ENCODE peak calls at places on chromosomes 6 and 20, in six cellular contexts. K is epithelial cell of esophagus, R is AG04450, U is body of pancreas, A is GM12878, Z is right cardiac atrium. C is an unnamed sample.

GRCh38 chr20:49028684-49029083 is 17.4 kb upstream of the CSE1L start:
- DNase-seq in K (peak), R (no peak), U (no peak), A (no peak), Z (no peak), C (no peak)

GRCh38 chr20:41011551-41012067 is 17.0 kb upstream of the TOP1 start:
- DNase-seq in K (no peak), R (no peak), U (no peak), A (peak), Z (no peak), C (no peak)

GRCh38 chr6:33407132-33407718 is 3.6 kb upstream of the PHF1 start:
- DNase-seq in K (peak), R (no peak), U (no peak), A (no peak), Z (no peak), C (no peak)

GRCh38 chr6:26352315-26352714 is 12.7 kb upstream of the BTN3A2 start:
- DNase-seq in K (no peak), R (no peak), U (no peak), A (no peak), Z (no peak), C (no peak)

GRCh38 chr6:52331793-52332457 is 30.0 kb upstream of the PAQR8 start:
- DNase-seq in K (no peak), R (no peak), U (no peak), A (no peak), Z (no peak), C (no peak)

GRCh38 chr20:818001-818664 is 15.4 kb upstream of the FAM110A start:
- DNase-seq in K (peak), R (no peak), U (no peak), A (no peak), Z (no peak), C (no peak)

GRCh38 chr20:4905195-4905594 is 96.1 kb downstream of the SLC23A2 start:
- DNase-seq in K (no peak), R (no peak), U (no peak), A (no peak), Z (no peak), C (no peak)

GRCh38 chr6:149335924-149336323 is 18.4 kb downstream of the TAB2 start:
- DNase-seq in K (peak), R (no peak), U (no peak), A (no peak), Z (no peak), C (peak)

GRCh38 chr6:56440551-56440981 is 193.2 kb upstream of the COL21A1 start:
- DNase-seq in K (peak), R (no peak), U (peak), A (no peak), Z (no peak), C (no peak)

GRCh38 chr6:17311595-17312311 is 30.6 kb downstream of the RBM24 start:
- DNase-seq in K (peak), R (no peak), U (peak), A (no peak), Z (no peak), C (no peak)

GRCh38 chr20:44098256-44098630 is 88.7 kb downstream of the JPH2 start:
- DNase-seq in K (no peak), R (no peak), U (no peak), A (no peak), Z (no peak), C (no peak)

GRCh38 chr6:49142422-49143151 is 320.5 kb downstream of the MMUT start:
- DNase-seq in K (no peak), R (no peak), U (no peak), A (no peak), Z (no peak), C (no peak)

GRCh38 chr6:85360794-85361642 is 88.9 kb upstream of the NT5E start:
- DNase-seq in K (peak), R (peak), U (no peak), A (no peak), Z (no peak), C (peak)

GRCh38 chr6:106470811-106471210 is 110.3 kb downstream of the CRYBG1 start:
- DNase-seq in K (no peak), R (no peak), U (no peak), A (no peak), Z (no peak), C (no peak)

GRCh38 chr6:140494321-140495085 is 1120.1 kb upstream of the CITED2 start:
- DNase-seq in K (peak), R (no peak), U (no peak), A (no peak), Z (no peak), C (no peak)

GRCh38 chr6:52547647-52548352 is 29.1 kb downstream of the TRAM2 start:
- DNase-seq in K (no peak), R (no peak), U (peak), A (no peak), Z (no peak), C (no peak)

GRCh38 chr20:51848346-51848745 is 46.0 kb upstream of the SALL4 start:
- DNase-seq in K (no peak), R (no peak), U (no peak), A (no peak), Z (no peak), C (no peak)

GRCh38 chr6:81075974-81076373 is 676.5 kb downstream of the TENT5A start:
- DNase-seq in K (peak), R (no peak), U (no peak), A (no peak), Z (no peak), C (no peak)

GRCh38 chr6:106702451-106703110 is 73.2 kb downstream of the QRSL1 start:
- DNase-seq in K (no peak), R (no peak), U (peak), A (peak), Z (no peak), C (no peak)

GRCh38 chr20:63553933-63554290 is at the start of gene FNDC11:
- DNase-seq in K (peak), R (no peak), U (peak), A (no peak), Z (peak), C (no peak)

GRCh38 chr6:160933256-160933655 is 58.3 kb upstream of the MAP3K4 start:
- DNase-seq in K (no peak), R (no peak), U (no peak), A (no peak), Z (peak), C (no peak)

GRCh38 chr6:129104131-129104530 is 221.2 kb downstream of the LAMA2 start:
- DNase-seq in K (peak), R (no peak), U (no peak), A (no peak), Z (no peak), C (peak)

GRCh38 chr6:166800110-166800509 is 156.2 kb downstream of the RNASET2 start:
- DNase-seq in K (no peak), R (no peak), U (no peak), A (no peak), Z (no peak), C (no peak)

GRCh38 chr20:21516861-21517565 is 3.1 kb upstream of the NKX2-2 start:
- DNase-seq in K (no peak), R (no peak), U (no peak), A (no peak), Z (no peak), C (no peak)

GRCh38 chr20:21513881-21514540 is at the start of gene NKX2-2:
- DNase-seq in K (no peak), R (no peak), U (no peak), A (no peak), Z (no peak), C (no peak)

GRCh38 chr20:21516180-21516567 is 2.3 kb upstream of the NKX2-2 start:
- DNase-seq in K (no peak), R (no peak), U (no peak), A (no peak), Z (no peak), C (no peak)

GRCh38 chr20:21514553-21515251 is 838 bp upstream of the NKX2-2 start:
- DNase-seq in K (no peak), R (no peak), U (peak), A (no peak), Z (no peak), C (no peak)

GRCh38 chr20:21515300-21516179 is 1.7 kb upstream of the NKX2-2 start:
- DNase-seq in K (no peak), R (no peak), U (no peak), A (no peak), Z (no peak), C (no peak)
- H3K4me3 ChIP-seq in K (no peak), R (no peak), U (no peak), A (no peak), Z (no peak), C (no peak)

DNA sequence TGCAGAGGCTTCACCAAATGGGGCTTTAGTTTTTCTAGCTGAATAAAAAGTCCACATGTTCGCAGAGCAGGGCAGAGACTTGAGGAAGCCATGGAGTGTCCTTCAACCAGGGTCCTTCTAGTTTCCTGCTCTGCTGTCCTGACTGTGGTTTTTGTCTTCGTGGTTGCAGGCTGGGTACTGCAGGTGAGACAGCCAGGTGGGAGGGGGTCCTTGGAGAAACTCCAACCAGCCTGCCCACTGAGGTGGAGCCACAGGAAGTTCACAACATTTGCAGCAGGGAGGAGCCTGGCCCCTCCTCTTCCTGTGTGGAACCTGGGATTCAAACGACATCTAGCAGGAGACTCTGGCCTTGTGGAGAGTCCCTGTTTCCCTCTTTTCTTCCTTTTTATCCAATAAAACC is 68.8 kb upstream of the MYLIP start:
- DNase-seq in K (no peak), R (no peak), U (no peak), A (no peak), Z (no peak), C (no peak)
- H3K4me3 ChIP-seq in K (no peak), R (no peak), U (no peak), A (no peak), Z (no peak), C (no peak)

DNA sequence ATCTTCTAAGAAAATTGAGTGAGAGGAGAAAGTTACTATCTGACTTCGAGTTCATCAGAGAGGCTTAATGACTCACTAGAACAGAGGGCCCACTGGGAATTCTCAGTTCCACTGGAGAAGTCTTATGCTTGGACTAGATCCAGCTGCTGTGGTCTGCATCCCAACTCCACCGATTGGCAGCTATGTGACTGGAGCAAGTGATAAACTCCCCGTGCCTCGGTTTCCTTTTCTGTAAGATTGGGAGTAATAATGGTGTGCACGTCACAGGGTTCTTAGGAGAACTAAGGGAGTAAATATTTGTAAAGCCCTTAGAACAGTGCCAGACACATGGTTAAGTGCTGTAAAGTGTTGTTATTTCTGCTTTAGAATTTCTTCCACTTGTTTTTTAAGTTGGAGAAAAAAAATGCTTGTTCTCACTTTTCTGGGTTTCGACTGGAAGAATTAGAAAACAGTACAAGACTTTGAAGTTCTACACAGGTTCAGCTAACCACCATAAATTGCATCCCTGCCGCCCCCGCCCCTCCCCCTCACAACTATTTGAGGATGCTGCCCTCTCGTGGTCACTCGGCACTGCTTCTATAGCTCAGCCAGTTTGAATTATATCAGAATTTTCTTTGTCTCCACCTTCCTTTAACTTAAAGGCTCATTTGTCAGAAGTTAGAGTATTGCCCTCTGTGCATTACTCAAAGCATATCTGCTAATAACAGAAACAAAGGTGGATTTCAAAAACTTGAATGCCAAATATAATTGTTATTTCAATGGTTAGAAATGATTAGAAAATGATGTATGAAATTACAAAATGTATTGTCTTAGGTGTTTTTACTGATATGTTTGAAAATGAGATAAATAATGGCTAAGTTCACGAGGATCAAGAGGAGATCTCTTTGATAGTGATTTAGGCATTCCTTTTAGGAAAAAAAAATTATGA is 95.0 kb upstream of the IFNGR1 start:
- DNase-seq in K (peak), R (peak), U (peak), A (peak), Z (peak), C (peak)
- H3K4me3 ChIP-seq in K (no peak), R (no peak), U (no peak), A (no peak), Z (peak), C (no peak)

GRCh38 chr6:137120748-137121147 is 52.7 kb downstream of the IL22RA2 start:
- DNase-seq in K (no peak), R (no peak), U (no peak), A (no peak), Z (no peak), C (no peak)
- H3K4me3 ChIP-seq in K (no peak), R (no peak), U (no peak), A (peak), Z (no peak), C (no peak)

GRCh38 chr6:113997106-113997505 is 26.2 kb upstream of the HDAC2 start:
- DNase-seq in K (peak), R (peak), U (no peak), A (no peak), Z (no peak), C (peak)

GRCh38 chr6:113998811-113999210 is 27.9 kb upstream of the HDAC2 start:
- DNase-seq in K (no peak), R (no peak), U (no peak), A (no peak), Z (no peak), C (no peak)

GRCh38 chr6:113999284-113999683 is 28.3 kb upstream of the HDAC2 start:
- DNase-seq in K (no peak), R (no peak), U (no peak), A (no peak), Z (no peak), C (no peak)

GRCh38 chr6:113994934-113995342 is 24.0 kb upstream of the HDAC2 start:
- DNase-seq in K (peak), R (peak), U (peak), A (no peak), Z (no peak), C (peak)

GRCh38 chr6:113995632-113996031 is 24.7 kb upstream of the HDAC2 start:
- DNase-seq in K (peak), R (peak), U (peak), A (no peak), Z (peak), C (peak)
- H3K4me3 ChIP-seq in K (no peak), R (no peak), U (no peak), A (no peak), Z (no peak), C (no peak)

DNA sequence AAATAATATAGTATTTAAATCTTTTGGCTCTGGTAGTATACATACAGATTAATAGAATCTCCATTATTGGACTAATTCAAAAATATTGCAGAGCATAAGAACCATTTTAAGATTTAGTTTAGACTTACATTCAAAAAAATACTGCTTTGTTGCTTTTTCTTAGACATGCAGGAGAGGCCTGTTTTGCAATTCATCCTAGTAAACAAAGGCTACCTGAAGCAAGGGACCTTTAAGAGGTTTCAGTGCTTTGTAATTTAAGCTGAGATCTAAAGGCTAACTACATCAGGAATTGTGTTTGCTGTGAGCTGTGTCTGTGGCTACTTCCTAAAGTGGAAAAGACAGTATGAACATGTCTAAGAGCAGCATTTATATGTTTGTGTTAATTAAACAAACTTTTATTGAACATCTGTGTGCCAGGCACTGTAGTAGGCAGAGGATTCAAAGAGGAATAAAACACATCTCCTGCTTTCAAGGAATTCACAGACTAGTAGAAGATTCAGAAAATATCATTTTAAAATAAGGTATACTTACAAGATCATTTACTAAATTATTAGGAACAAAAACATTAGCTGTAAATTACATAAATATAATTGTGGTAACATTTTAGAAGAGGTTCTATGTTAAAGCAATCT is 29.1 kb upstream of the CALHM6 start:
- DNase-seq in K (no peak), R (no peak), U (no peak), A (no peak), Z (no peak), C (no peak)
- H3K4me3 ChIP-seq in K (no peak), R (no peak), U (no peak), A (no peak), Z (no peak), C (no peak)

GRCh38 chr20:56637576-56637975 is 8.5 kb downstream of the TFAP2C start:
- DNase-seq in K (no peak), R (no peak), U (no peak), A (no peak), Z (no peak), C (no peak)
- H3K4me3 ChIP-seq in K (no peak), R (no peak), U (no peak), A (no peak), Z (no peak), C (no peak)

GRCh38 chr6:30006170-30007131 is 54.6 kb upstream of the POLR1H start:
- DNase-seq in K (no peak), R (no peak), U (peak), A (no peak), Z (peak), C (no peak)

GRCh38 chr6:30002871-30003270 is 58.2 kb upstream of the POLR1H start:
- DNase-seq in K (peak), R (no peak), U (no peak), A (no peak), Z (no peak), C (no peak)

GRCh38 chr6:30009113-30009512 is 52.0 kb upstream of the POLR1H start:
- DNase-seq in K (no peak), R (no peak), U (no peak), A (no peak), Z (no peak), C (no peak)

GRCh38 chr6:30005482-30005881 is 55.6 kb upstream of the POLR1H start:
- DNase-seq in K (no peak), R (no peak), U (no peak), A (no peak), Z (no peak), C (no peak)

GRCh38 chr6:30007132-30007764 is 53.8 kb upstream of the POLR1H start:
- DNase-seq in K (peak), R (no peak), U (peak), A (no peak), Z (peak), C (no peak)
- H3K4me3 ChIP-seq in K (peak), R (peak), U (peak), A (peak), Z (peak), C (peak)

C was measured in skeletal muscle cell.